ENCODE peak calls at places on chromosomes 12 and 14, in seven cellular contexts. Y, K, U, R, W, D and O are unnamed samples.

GRCh38 chr12:105317942-105318614 is 12.4 kb upstream of the C12orf75 start:
- DNase-seq in Y (peak), K (no peak), U (no peak), R (no peak), W (no peak), D (no peak), O (no peak)

GRCh38 chr12:100504820-100505219 is 31.2 kb downstream of the NR1H4 start:
- DNase-seq in Y (no peak), K (no peak), U (no peak), R (no peak), W (no peak), D (no peak), O (no peak)

GRCh38 chr14:52263190-52263589 is 4.3 kb upstream of the PTGDR start:
- DNase-seq in Y (no peak), K (no peak), U (no peak), R (no peak), W (no peak), D (no peak), O (no peak)

GRCh38 chr14:99094901-99095300 is 177.1 kb downstream of the BCL11B start:
- DNase-seq in Y (no peak), K (no peak), U (no peak), R (no peak), W (no peak), D (no peak), O (no peak)

GRCh38 chr12:114186241-114187002 is 219.5 kb downstream of the TBX5 start:
- DNase-seq in Y (no peak), K (no peak), U (no peak), R (no peak), W (peak), D (no peak), O (peak)

GRCh38 chr12:107776171-107776570 is 1.7 kb downstream of the ASCL4 start:
- DNase-seq in Y (no peak), K (no peak), U (no peak), R (no peak), W (no peak), D (no peak), O (no peak)

GRCh38 chr12:117002040-117002832 is 91.5 kb downstream of the FBXW8 start:
- DNase-seq in Y (no peak), K (no peak), U (no peak), R (no peak), W (no peak), D (no peak), O (no peak)

GRCh38 chr12:46384451-46385301 is 12.1 kb upstream of the SLC38A2 start:
- DNase-seq in Y (no peak), K (no peak), U (no peak), R (no peak), W (no peak), D (no peak), O (no peak)

GRCh38 chr12:123889848-123890535 is 82.6 kb downstream of the CCDC92 start:
- DNase-seq in Y (no peak), K (no peak), U (no peak), R (no peak), W (no peak), D (no peak), O (no peak)

GRCh38 chr14:101007004-101007614 is 103.6 kb upstream of the RTL1 start:
- DNase-seq in Y (no peak), K (no peak), U (peak), R (no peak), W (no peak), D (no peak), O (no peak)

GRCh38 chr12:79573820-79574219 is 116.9 kb downstream of the PAWR start:
- DNase-seq in Y (no peak), K (no peak), U (no peak), R (no peak), W (no peak), D (no peak), O (no peak)

GRCh38 chr12:55931780-55932545 is 1.0 kb downstream of the DGKA start:
- DNase-seq in Y (no peak), K (peak), U (peak), R (no peak), W (peak), D (no peak), O (peak)

GRCh38 chr12:10753066-10753465 is 29.9 kb upstream of the YBX3 start:
- DNase-seq in Y (no peak), K (no peak), U (no peak), R (no peak), W (no peak), D (no peak), O (no peak)

GRCh38 chr14:70281938-70282337 is 77.5 kb downstream of the COX16 start:
- DNase-seq in Y (peak), K (no peak), U (no peak), R (no peak), W (no peak), D (no peak), O (no peak)

GRCh38 chr14:23110579-23111375 is 6.0 kb upstream of the CIROP start:
- DNase-seq in Y (no peak), K (no peak), U (no peak), R (no peak), W (no peak), D (no peak), O (no peak)

GRCh38 chr14:30243805-30244204 is 315.2 kb upstream of the G2E3 start:
- DNase-seq in Y (no peak), K (no peak), U (no peak), R (no peak), W (no peak), D (no peak), O (no peak)

GRCh38 chr12:124041907-124042306 is 68.9 kb downstream of the ZNF664 start:
- DNase-seq in Y (no peak), K (no peak), U (no peak), R (no peak), W (no peak), D (no peak), O (no peak)

GRCh38 chr12:14777271-14777670 is 26.0 kb downstream of the WBP11 start:
- DNase-seq in Y (no peak), K (no peak), U (no peak), R (no peak), W (no peak), D (no peak), O (no peak)

GRCh38 chr12:39300799-39301198 is 142.1 kb downstream of the KIF21A start:
- DNase-seq in Y (no peak), K (no peak), U (no peak), R (no peak), W (no peak), D (no peak), O (no peak)

GRCh38 chr12:27652174-27652763 is 44.0 kb upstream of the REP15 start:
- DNase-seq in Y (peak), K (peak), U (no peak), R (no peak), W (no peak), D (peak), O (no peak)

GRCh38 chr12:96198970-96199369 is 4.8 kb downstream of the ELK3 start:
- DNase-seq in Y (no peak), K (no peak), U (no peak), R (no peak), W (no peak), D (no peak), O (no peak)

GRCh38 chr12:47586952-47587669 is 118.7 kb downstream of the RPAP3 start:
- DNase-seq in Y (no peak), K (no peak), U (no peak), R (no peak), W (no peak), D (no peak), O (no peak)

GRCh38 chr12:92049403-92049802 is 96.2 kb downstream of the BTG1 start:
- DNase-seq in Y (no peak), K (no peak), U (no peak), R (no peak), W (no peak), D (no peak), O (no peak)

GRCh38 chr12:60834806-60835205 is 1239.0 kb downstream of the SLC16A7 start:
- DNase-seq in Y (no peak), K (no peak), U (no peak), R (no peak), W (no peak), D (no peak), O (no peak)

GRCh38 chr14:60838601-60839000 is 104.0 kb downstream of the MNAT1 start:
- DNase-seq in Y (no peak), K (no peak), U (no peak), R (no peak), W (no peak), D (no peak), O (no peak)

GRCh38 chr12:113778432-113779128 is 187.5 kb downstream of the RBM19 start:
- DNase-seq in Y (no peak), K (no peak), U (no peak), R (no peak), W (no peak), D (no peak), O (no peak)

GRCh38 chr14:68458840-68459469 is 333.9 kb downstream of the ZFP36L1 start:
- DNase-seq in Y (peak), K (no peak), U (no peak), R (no peak), W (no peak), D (no peak), O (no peak)

GRCh38 chr14:56590535-56590951 is 10.9 kb downstream of the TMEM260 start:
- DNase-seq in Y (no peak), K (peak), U (no peak), R (no peak), W (no peak), D (no peak), O (no peak)

GRCh38 chr12:92185052-92185451 is 39.4 kb upstream of the BTG1 start:
- DNase-seq in Y (no peak), K (no peak), U (no peak), R (no peak), W (no peak), D (no peak), O (no peak)

GRCh38 chr12:57479376-57480115 is at the start of gene ARHGAP9:
- DNase-seq in Y (no peak), K (no peak), U (no peak), R (no peak), W (no peak), D (peak), O (no peak)

GRCh38 chr12:95198914-95199313 is 18.4 kb downstream of the FGD6 start:
- DNase-seq in Y (no peak), K (no peak), U (no peak), R (no peak), W (no peak), D (no peak), O (no peak)

GRCh38 chr14:61632401-61633195 is 62.7 kb upstream of the HIF1A start:
- DNase-seq in Y (no peak), K (no peak), U (no peak), R (no peak), W (no peak), D (no peak), O (no peak)

GRCh38 chr12:132398386-132398991 is 69.1 kb upstream of the GALNT9 start:
- DNase-seq in Y (no peak), K (no peak), U (no peak), R (no peak), W (peak), D (no peak), O (peak)